ENCODE peak calls at places on chromosomes 13 and 19, in four cellular contexts. One of them, this sample, is unnamed. For H3K4me1 and H3K36me3, the result is how much of the 10 kb centered on the place peaks cover.

GRCh38 chr13:112260108-112261055 is 115.8 kb upstream of the SPACA7 start:
- DNase-seq in H1: no peak
- DNase-seq in K562: no peak
- DNase-seq in GM12878: no peak
- DNase-seq in this sample: no peak

GRCh38 chr13:106619688-106620555 is 52.0 kb upstream of the ARGLU1 start:
- DNase-seq in K562: peak
- DNase-seq in H1: no peak
- DNase-seq in GM12878: peak
- DNase-seq in this sample: peak

GRCh38 chr19:53019684-53020083 is 6.0 kb downstream of the ERVV-1 start:
- DNase-seq in H1: peak
- DNase-seq in GM12878: no peak
- DNase-seq in K562: no peak
- DNase-seq in this sample: no peak

GRCh38 chr13:102091231-102091630 is 310.6 kb downstream of the FGF14 start:
- DNase-seq in GM12878: no peak
- DNase-seq in K562: no peak
- DNase-seq in H1: peak
- DNase-seq in this sample: peak

GRCh38 chr19:35207391-35207871 is 21.1 kb downstream of the FAM187B start:
- DNase-seq in H1: no peak
- DNase-seq in GM12878: no peak
- DNase-seq in K562: no peak
- DNase-seq in this sample: no peak

GRCh38 chr13:38900188-38900587 is 90.4 kb downstream of the STOML3 start:
- DNase-seq in K562: no peak
- DNase-seq in H1: no peak
- DNase-seq in GM12878: no peak
- DNase-seq in this sample: no peak

GRCh38 chr13:85665286-85665685 is 133.9 kb downstream of the SLITRK6 start:
- DNase-seq in H1: no peak
- DNase-seq in K562: no peak
- DNase-seq in GM12878: no peak
- DNase-seq in this sample: no peak

GRCh38 chr19:7294571-7295212 is 478 bp upstream of the INSR start:
- DNase-seq in K562: peak
- DNase-seq in GM12878: no peak
- DNase-seq in H1: peak
- DNase-seq in this sample: no peak

GRCh38 chr13:37446503-37446902 is 152.1 kb downstream of the POSTN start:
- DNase-seq in GM12878: no peak
- DNase-seq in K562: no peak
- DNase-seq in H1: no peak
- DNase-seq in this sample: no peak

GRCh38 chr13:90492872-90493271 is 854.6 kb upstream of the MIR17HG start:
- DNase-seq in H1: no peak
- DNase-seq in GM12878: no peak
- DNase-seq in K562: no peak
- DNase-seq in this sample: no peak

GRCh38 chr19:10118960-10119359 is 739 bp downstream of the EIF3G start:
- DNase-seq in GM12878: no peak
- DNase-seq in K562: no peak
- DNase-seq in H1: no peak
- DNase-seq in this sample: no peak

GRCh38 chr13:91572944-91573535 is 174.6 kb downstream of the GPC5 start:
- DNase-seq in GM12878: no peak
- DNase-seq in H1: no peak
- DNase-seq in K562: no peak
- DNase-seq in this sample: no peak

GRCh38 chr13:73177911-73178565 is 119.2 kb downstream of the KLF5 start:
- DNase-seq in K562: no peak
- DNase-seq in GM12878: no peak
- DNase-seq in H1: no peak
- DNase-seq in this sample: no peak

GRCh38 chr19:41746593-41747227 is 8.6 kb upstream of the CEACAM6 start:
- DNase-seq in K562: peak
- DNase-seq in GM12878: no peak
- DNase-seq in H1: peak
- DNase-seq in this sample: peak

GRCh38 chr19:29936409-29936808 is 5.6 kb upstream of the URI1 start:
- DNase-seq in H1: no peak
- DNase-seq in GM12878: no peak
- DNase-seq in K562: no peak
- DNase-seq in this sample: no peak

GRCh38 chr19:17775245-17775927 is 19.6 kb upstream of the B3GNT3 start:
- DNase-seq in GM12878: no peak
- DNase-seq in H1: peak
- DNase-seq in K562: peak
- DNase-seq in this sample: no peak

GRCh38 chr13:105336706-105337582 is 1198.5 kb downstream of the EFNB2 start:
- DNase-seq in GM12878: no peak
- DNase-seq in H1: no peak
- DNase-seq in K562: no peak
- DNase-seq in this sample: no peak

GRCh38 chr13:109862627-109863026 is 76.2 kb upstream of the IRS2 start:
- DNase-seq in GM12878: no peak
- DNase-seq in K562: no peak
- DNase-seq in H1: no peak
- DNase-seq in this sample: no peak

GRCh38 chr19:49591731-49592485 is 926 bp downstream of the PRR12 start:
- DNase-seq in K562: peak
- DNase-seq in GM12878: no peak
- DNase-seq in H1: peak
- DNase-seq in this sample: no peak

GRCh38 chr13:47087841-47088240 is 191.0 kb upstream of the HTR2A start:
- DNase-seq in GM12878: no peak
- DNase-seq in H1: no peak
- DNase-seq in K562: no peak
- DNase-seq in this sample: no peak

GRCh38 chr19:38304352-38304865 is 358 bp downstream of the C19orf33 start:
- DNase-seq in H1: peak
- DNase-seq in GM12878: no peak
- DNase-seq in K562: no peak
- DNase-seq in this sample: no peak

GRCh38 chr19:8577741-8578140 is 499 bp upstream of the MYO1F start:
- DNase-seq in H1: no peak
- DNase-seq in K562: no peak
- DNase-seq in GM12878: no peak
- DNase-seq in this sample: no peak

GRCh38 chr19:30630289-30631034 is 258.3 kb downstream of the ZNF536 start:
- DNase-seq in K562: no peak
- DNase-seq in H1: no peak
- DNase-seq in GM12878: no peak
- DNase-seq in this sample: no peak

GRCh38 chr13:114135731-114136171 is 3.3 kb upstream of the RASA3 start:
- DNase-seq in K562: no peak
- DNase-seq in GM12878: no peak
- DNase-seq in H1: peak
- DNase-seq in this sample: no peak

GRCh38 chr19:29505034-29505824 is 20.6 kb upstream of the VSTM2B start:
- DNase-seq in K562: no peak
- DNase-seq in H1: no peak
- DNase-seq in GM12878: no peak
- DNase-seq in this sample: no peak

GRCh38 chr13:111468037-111468959 is 147.9 kb downstream of the TEX29 start:
- DNase-seq in H1: no peak
- DNase-seq in GM12878: no peak
- DNase-seq in K562: no peak
- DNase-seq in this sample: no peak

GRCh38 chr13:87674143-87674772 is 3.1 kb downstream of the SLITRK5 start:
- DNase-seq in H1: peak
- DNase-seq in K562: no peak
- DNase-seq in GM12878: no peak
- DNase-seq in this sample: no peak

GRCh38 chr13:25881946-25882574 is 169.8 kb downstream of the SHISA2 start:
- DNase-seq in K562: no peak
- DNase-seq in H1: no peak
- DNase-seq in GM12878: no peak
- DNase-seq in this sample: peak

GRCh38 chr19:16118489-16119033 is 6.9 kb downstream of the RAB8A start:
- DNase-seq in GM12878: peak
- DNase-seq in K562: no peak
- DNase-seq in H1: no peak
- DNase-seq in this sample: no peak

GRCh38 chr13:73168226-73168992 is 109.6 kb downstream of the KLF5 start:
- DNase-seq in K562: no peak
- DNase-seq in GM12878: no peak
- DNase-seq in H1: no peak
- DNase-seq in this sample: no peak

GRCh38 chr13:99275093-99275469 is 16.9 kb upstream of the GPR18 start:
- DNase-seq in H1: no peak
- DNase-seq in K562: no peak
- DNase-seq in GM12878: no peak
- DNase-seq in this sample: no peak

GRCh38 chr13:99278843-99279242 is 20.7 kb upstream of the GPR18 start:
- DNase-seq in K562: no peak
- DNase-seq in GM12878: no peak
- DNase-seq in H1: no peak
- DNase-seq in this sample: no peak

GRCh38 chr13:99277629-99278028 is 19.4 kb upstream of the GPR18 start:
- DNase-seq in GM12878: no peak
- DNase-seq in H1: no peak
- DNase-seq in K562: no peak
- DNase-seq in this sample: no peak

GRCh38 chr13:99278199-99278598 is 20.0 kb upstream of the GPR18 start:
- DNase-seq in K562: no peak
- DNase-seq in H1: no peak
- DNase-seq in GM12878: no peak
- DNase-seq in this sample: no peak

GRCh38 chr13:99276706-99277105 is 18.5 kb upstream of the GPR18 start:
- DNase-seq in GM12878: no peak
- DNase-seq in K562: no peak
- DNase-seq in H1: no peak
- DNase-seq in this sample: no peak
- H3K4me1 ChIP-seq in GM12878: under half
- H3K4me1 ChIP-seq in K562: under half
- H3K4me1 ChIP-seq in H1: under half
- H3K4me1 ChIP-seq in this sample: under half

GRCh38 chr13:21749410-21749809 is 78.5 kb downstream of the FGF9 start:
- DNase-seq in GM12878: no peak
- DNase-seq in H1: no peak
- DNase-seq in K562: no peak
- DNase-seq in this sample: no peak
- TF ChIP-seq ZNF274 in GM12878: no peak
- TF ChIP-seq ZNF274 in H1: no peak
- TF ChIP-seq ZNF274 in K562: no peak
- TF ChIP-seq ZNF274 in this sample: no peak

DNA sequence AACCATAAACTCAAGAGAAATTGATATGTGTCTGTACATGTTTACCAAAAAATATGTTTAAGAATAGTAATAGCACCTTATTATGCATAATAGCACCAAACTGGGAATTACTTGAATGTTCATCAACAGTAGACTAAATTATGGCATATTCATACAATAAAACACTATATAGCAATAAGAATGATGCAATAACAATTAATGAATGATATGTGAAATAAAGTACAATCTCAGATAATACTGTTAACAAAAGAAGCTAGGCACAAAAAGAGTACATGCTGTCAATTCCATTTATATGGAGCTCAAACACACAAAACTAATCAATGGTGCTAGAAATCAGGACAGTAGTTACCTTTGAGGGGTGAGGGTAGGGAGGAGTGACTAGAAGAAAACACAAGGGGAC is 36.3 kb downstream of the ZC3H13 start:
- DNase-seq in H1: no peak
- DNase-seq in K562: no peak
- DNase-seq in GM12878: no peak
- DNase-seq in this sample: no peak
- H3K36me3 ChIP-seq in H1: under half
- H3K36me3 ChIP-seq in K562: under half
- H3K36me3 ChIP-seq in GM12878: under half
- H3K36me3 ChIP-seq in this sample: under half

GRCh38 chr13:52459668-52460067 is 4.4 kb downstream of the CKAP2 start:
- DNase-seq in H1: no peak
- DNase-seq in K562: no peak
- DNase-seq in GM12878: no peak
- DNase-seq in this sample: no peak

GRCh38 chr13:52454459-52454824 is 836 bp upstream of the CKAP2 start:
- DNase-seq in H1: no peak
- DNase-seq in GM12878: peak
- DNase-seq in K562: no peak
- DNase-seq in this sample: no peak

GRCh38 chr13:52454825-52455676 is at the start of gene CKAP2:
- DNase-seq in H1: peak
- DNase-seq in GM12878: peak
- DNase-seq in K562: peak
- DNase-seq in this sample: peak

GRCh38 chr13:52452470-52452869 is 2.0 kb upstream of the VPS36 start:
- DNase-seq in GM12878: no peak
- DNase-seq in K562: no peak
- DNase-seq in H1: no peak
- DNase-seq in this sample: no peak

DNA sequence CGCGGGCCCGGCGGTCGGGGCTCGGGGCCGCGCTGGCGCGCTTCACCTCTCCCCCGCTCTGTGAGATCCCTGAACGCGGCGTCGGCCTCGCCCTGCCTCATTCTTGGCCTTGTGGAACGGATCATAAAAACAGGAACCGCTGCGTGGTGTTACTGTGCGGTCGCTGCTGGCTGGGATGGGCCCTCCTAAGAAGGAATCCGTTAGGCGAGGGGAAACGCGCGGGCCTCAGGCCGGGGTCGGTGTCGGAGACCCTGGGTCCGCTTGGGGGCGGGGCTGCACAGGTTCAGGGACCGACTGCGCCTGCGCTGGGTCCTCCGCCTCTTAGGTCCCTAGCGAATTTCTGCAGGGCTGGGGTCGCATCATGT is 381 bp downstream of the CKAP2 start:
- DNase-seq in GM12878: no peak
- DNase-seq in K562: peak
- DNase-seq in H1: peak
- DNase-seq in this sample: peak
- H3K4me1 ChIP-seq in GM12878: under half
- H3K4me1 ChIP-seq in K562: under half
- H3K4me1 ChIP-seq in H1: under half
- H3K4me1 ChIP-seq in this sample: under half